ENCODE peak calls at places on chromosome 12, in five cellular contexts. U is GM20000, I is AG09319, O is astrocyte of the spinal cord, T is MCF 10A. W is an unnamed sample.

GRCh38 chr12:92543872-92544271 is 158.9 kb upstream of the PLEKHG7 start:
- DNase-seq in U (no peak), T (no peak), O (no peak), I (no peak), W (no peak)

GRCh38 chr12:106248177-106248848 is 493 bp upstream of the CKAP4 start:
- DNase-seq in O (peak), T (peak), I (no peak), U (peak), W (peak)

GRCh38 chr12:57852620-57853509 is 6.3 kb upstream of the CTDSP2 start:
- DNase-seq in U (no peak), I (no peak), O (no peak), T (no peak), W (no peak)

GRCh38 chr12:54160807-54161480 is 27.8 kb downstream of the SMUG1 start:
- DNase-seq in I (no peak), T (no peak), O (no peak), U (no peak), W (no peak)

GRCh38 chr12:1872448-1872847 is 46.0 kb downstream of the CACNA2D4 start:
- DNase-seq in O (no peak), U (no peak), T (no peak), I (no peak), W (no peak)

GRCh38 chr12:117034249-117034648 is 65.0 kb downstream of the TESC start:
- DNase-seq in T (no peak), O (no peak), I (no peak), U (no peak), W (no peak)

GRCh38 chr12:58310368-58310767 is 369.0 kb downstream of the ATP23 start:
- DNase-seq in T (peak), O (no peak), I (no peak), U (no peak), W (no peak)

GRCh38 chr12:121983546-121984205 is 38.0 kb upstream of the BCL7A start:
- DNase-seq in U (no peak), I (no peak), O (no peak), T (no peak), W (no peak)

GRCh38 chr12:79689477-79690155 is 1.1 kb downstream of the PAWR start:
- DNase-seq in O (peak), I (no peak), T (peak), U (peak), W (peak)

GRCh38 chr12:18239561-18239960 is 21.8 kb upstream of the PIK3C2G start:
- DNase-seq in I (no peak), U (no peak), O (no peak), T (no peak), W (no peak)

GRCh38 chr12:1827806-1828805 is 7.7 kb downstream of the LRTM2 start:
- DNase-seq in T (no peak), O (no peak), U (no peak), I (no peak), W (no peak)

GRCh38 chr12:98750511-98750910 is 105.4 kb downstream of the APAF1 start:
- DNase-seq in O (peak), U (no peak), I (no peak), T (no peak), W (no peak)

GRCh38 chr12:50615534-50616296 is 110.9 kb downstream of the DIP2B start:
- DNase-seq in I (no peak), O (peak), T (peak), U (no peak), W (no peak)

GRCh38 chr12:85279449-85280137 is 427 bp upstream of the ALX1 start:
- DNase-seq in T (no peak), U (no peak), O (peak), I (no peak), W (no peak)

GRCh38 chr12:33832900-33833299 is 189.4 kb upstream of the ALG10 start:
- DNase-seq in O (no peak), I (no peak), T (no peak), U (no peak), W (no peak)

GRCh38 chr12:20220339-20220738 is 148.0 kb upstream of the PDE3A start:
- DNase-seq in U (peak), I (peak), O (peak), T (peak), W (peak)

GRCh38 chr12:8985213-8985612 is 4.1 kb upstream of the KLRG1 start:
- DNase-seq in T (no peak), I (no peak), U (no peak), O (no peak), W (no peak)

GRCh38 chr12:130948751-130949150 is 5.0 kb upstream of the ADGRD1 start:
- DNase-seq in U (no peak), I (no peak), O (no peak), T (no peak), W (no peak)

GRCh38 chr12:78671295-78671694 is 193.3 kb upstream of the SYT1 start:
- DNase-seq in O (peak), U (no peak), T (peak), I (peak), W (peak)

GRCh38 chr12:40225337-40225983 is 663 bp downstream of the LRRK2 start:
- DNase-seq in I (no peak), U (peak), T (no peak), O (no peak), W (no peak)

GRCh38 chr12:75704208-75704607 is 192.8 kb upstream of the KRR1 start:
- DNase-seq in O (no peak), U (no peak), I (no peak), T (no peak), W (no peak)

GRCh38 chr12:75704664-75705063 is 193.3 kb upstream of the KRR1 start:
- DNase-seq in O (peak), T (no peak), U (no peak), I (no peak), W (no peak)

GRCh38 chr12:75707983-75708382 is 196.6 kb upstream of the KRR1 start:
- DNase-seq in T (no peak), I (no peak), U (no peak), O (no peak), W (no peak)

GRCh38 chr12:75706786-75707605 is 195.6 kb upstream of the KRR1 start:
- DNase-seq in O (peak), U (peak), I (no peak), T (no peak), W (no peak)

DNA sequence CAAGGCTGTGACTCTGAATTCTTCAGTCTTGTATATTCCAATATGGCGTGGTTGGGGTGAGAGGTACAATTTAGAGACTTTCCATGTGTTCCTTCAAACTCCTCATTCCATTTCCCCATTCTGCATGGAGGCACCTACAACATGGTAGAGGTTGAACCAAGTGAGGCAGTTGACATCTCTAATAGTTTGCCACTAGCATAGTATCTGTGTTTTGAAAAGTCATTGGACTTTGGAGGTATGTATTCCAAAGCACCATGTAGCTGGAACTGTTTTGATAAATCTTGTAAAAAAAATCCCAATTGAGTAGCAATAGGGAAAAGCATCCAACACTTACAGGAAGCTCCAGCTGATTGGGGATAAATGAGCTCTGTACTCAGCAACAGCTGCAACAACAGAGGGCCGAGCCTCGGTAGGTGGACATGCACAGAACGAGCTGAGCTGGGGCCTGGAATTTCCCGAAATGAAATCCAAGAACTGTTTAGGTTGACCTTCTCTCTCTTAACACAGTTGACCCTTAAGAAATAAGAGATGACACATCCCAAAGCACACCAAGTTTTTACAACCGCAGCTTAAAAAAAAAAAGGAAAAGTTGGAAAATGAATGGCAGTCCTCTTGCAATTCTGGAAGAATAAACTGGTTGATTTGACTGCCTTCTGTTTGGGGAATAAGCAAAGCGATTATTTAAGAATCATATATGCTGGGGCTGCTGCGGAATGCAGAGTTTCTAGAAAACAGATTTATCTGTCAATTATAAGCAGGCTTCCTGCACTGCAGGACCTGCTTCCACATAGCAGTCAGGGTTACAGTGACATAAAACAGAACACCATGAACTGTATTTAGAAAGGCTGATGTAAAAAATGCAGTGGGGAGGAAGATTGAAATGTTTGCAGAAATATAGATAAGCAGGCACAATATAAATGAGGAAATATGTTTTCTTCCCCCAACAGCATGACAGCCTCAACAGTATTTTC is 194.6 kb upstream of the KRR1 start:
- DNase-seq in I (peak), T (peak), O (peak), U (no peak), W (no peak)
- TF ChIP-seq CTCF in I (no peak), T (no peak), O (no peak), U (no peak), W (no peak)

DNA sequence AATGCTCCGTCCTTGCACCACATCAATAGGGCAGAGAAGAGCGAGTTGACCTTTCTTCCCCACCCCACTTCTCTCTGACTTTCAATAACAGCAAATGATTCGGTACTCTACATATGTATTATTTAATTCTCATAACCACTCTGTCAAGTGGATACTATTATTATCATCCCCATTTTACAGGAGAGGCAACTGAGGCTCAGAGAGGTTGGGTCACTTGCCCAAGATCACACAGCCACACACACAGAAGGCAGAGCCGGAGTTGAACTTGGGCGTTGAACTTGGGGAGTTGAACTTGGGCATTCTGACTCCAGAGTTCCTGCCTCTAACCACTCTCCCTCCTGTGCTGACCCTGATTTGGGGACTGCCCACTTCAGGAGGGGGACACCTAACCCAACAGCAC is 659 bp downstream of the MYL2 start:
- DNase-seq in T (no peak), U (no peak), I (no peak), O (no peak), W (no peak)
- TF ChIP-seq CTCF in T (no peak), U (no peak), I (no peak), O (no peak), W (no peak)

GRCh38 chr12:27243804-27244679 is at the start of gene STK38L:
- DNase-seq in U (peak), T (peak), I (peak), O (peak), W (peak)
- TF ChIP-seq CTCF in U (no peak), T (peak), I (peak), O (peak), W (no peak)

DNA sequence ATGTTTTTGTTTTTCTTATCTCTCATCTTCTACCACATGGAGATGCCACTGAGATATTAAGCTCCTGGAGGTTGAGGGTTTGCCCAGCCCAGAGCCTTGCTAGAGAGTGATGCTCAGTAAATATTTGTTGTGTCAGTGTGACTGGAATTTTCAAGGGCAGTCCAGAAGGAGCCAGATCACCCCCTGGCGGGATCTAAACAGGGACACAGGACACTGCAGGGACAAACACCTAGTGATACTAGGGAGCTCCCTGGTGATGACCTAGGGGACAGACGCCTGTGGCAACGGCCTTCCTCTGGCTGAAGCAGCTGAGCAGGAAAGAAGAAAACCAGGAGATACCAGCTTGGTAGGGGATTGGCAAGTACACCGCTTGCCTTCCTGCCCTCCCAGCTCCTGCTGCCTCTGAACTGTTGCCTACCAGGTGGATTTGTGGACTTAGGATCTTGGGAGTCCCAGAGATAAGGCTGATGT is 714.4 kb upstream of the TBX3 start:
- DNase-seq in U (no peak), I (no peak), T (peak), O (no peak), W (no peak)
- TF ChIP-seq CTCF in U (no peak), I (no peak), T (peak), O (no peak), W (no peak)

GRCh38 chr12:12083688-12084087 is 12.9 kb downstream of the BCL2L14 start:
- DNase-seq in T (no peak), I (no peak), U (no peak), O (no peak), W (no peak)

GRCh38 chr12:12086331-12086730 is 15.6 kb downstream of the BCL2L14 start:
- DNase-seq in U (no peak), I (no peak), O (no peak), T (no peak), W (no peak)

GRCh38 chr12:12086975-12087692 is 16.4 kb downstream of the BCL2L14 start:
- DNase-seq in I (no peak), O (no peak), T (no peak), U (no peak), W (no peak)

GRCh38 chr12:12079291-12079690 is 8.6 kb downstream of the BCL2L14 start:
- DNase-seq in U (no peak), I (no peak), T (no peak), O (peak), W (no peak)

GRCh38 chr12:12081836-12082497 is 11.2 kb downstream of the BCL2L14 start:
- DNase-seq in T (peak), O (peak), U (peak), I (no peak), W (peak)
- TF ChIP-seq CTCF in T (peak), O (peak), U (peak), I (peak), W (no peak)

DNA sequence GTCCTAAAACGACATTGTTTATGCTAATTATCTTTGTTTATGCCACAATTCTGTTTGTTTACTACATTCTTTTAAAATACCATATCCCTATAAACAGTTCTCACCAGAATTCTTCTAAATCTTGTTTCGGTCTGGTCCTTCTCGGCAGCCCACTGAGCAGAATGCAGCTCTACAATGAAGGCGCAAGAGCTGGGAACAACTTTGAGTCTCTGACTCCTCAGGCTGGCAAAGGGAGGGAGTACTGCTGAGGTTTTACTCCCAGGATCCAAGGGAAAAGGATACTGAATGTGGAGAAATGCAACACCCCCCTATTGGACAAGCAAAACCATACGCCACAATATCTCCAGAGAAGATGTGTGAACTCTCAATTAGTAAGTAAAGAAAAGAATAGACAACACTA is 5.4 kb downstream of the SOX5 start:
- DNase-seq in T (no peak), O (no peak), U (no peak), I (no peak), W (no peak)
- TF ChIP-seq CTCF in T (no peak), O (no peak), U (no peak), I (no peak), W (no peak)

GRCh38 chr12:9992296-9992695 is 6.6 kb downstream of the CLEC1B start:
- DNase-seq in T (no peak), I (no peak), U (no peak), O (no peak), W (no peak)
- TF ChIP-seq CTCF in T (no peak), I (no peak), U (no peak), O (no peak), W (no peak)

GRCh38 chr12:81450920-81451739 is 308.0 kb downstream of the PPFIA2 start:
- DNase-seq in O (peak), T (peak), U (peak), I (peak), W (peak)
- TF ChIP-seq CTCF in O (peak), T (peak), U (peak), I (peak), W (peak)

W was measured in Calu3.